ENCODE peak calls at places on chromosome 3, in five cellular contexts. N is gastrocnemius medialis, K is GM12891, G is IMR-90, V is sigmoid colon. Y is an unnamed sample.

GRCh38 chr3:62688812-62689211 is 186.4 kb downstream of the CADPS start:
- DNase-seq in G (no peak), N (no peak), K (no peak), V (no peak), Y (no peak)

GRCh38 chr3:179071569-179072397 is at the start of gene ZMAT3:
- DNase-seq in G (peak; percentile 82), V (peak; percentile 92), K (peak; percentile 61), N (peak; percentile 79), Y (peak; percentile 67)

GRCh38 chr3:51371943-51372557 is 13.0 kb upstream of the MANF start:
- DNase-seq in K (no peak), N (no peak), V (no peak), G (peak; percentile 76), Y (peak; percentile 83)

GRCh38 chr3:161291191-161291901 is 70.2 kb downstream of the NMD3 start:
- DNase-seq in V (no peak), G (no peak), N (no peak), K (no peak), Y (no peak)

GRCh38 chr3:47890832-47891620 is 88.1 kb downstream of the DHX30 start:
- DNase-seq in G (no peak), V (peak; percentile 92), K (no peak), N (peak; percentile 47), Y (no peak)

GRCh38 chr3:190016966-190017365 is 103.7 kb downstream of the P3H2 start:
- DNase-seq in V (no peak), N (no peak), G (no peak), K (no peak), Y (no peak)

GRCh38 chr3:157533298-157533870 is 30.2 kb upstream of the VEPH1 start:
- DNase-seq in K (no peak), G (peak; percentile 94), V (no peak), N (no peak), Y (no peak)

GRCh38 chr3:73611176-73611575 is 13.6 kb downstream of the PDZRN3 start:
- DNase-seq in N (no peak), G (peak; percentile 36), V (no peak), K (no peak), Y (no peak)

GRCh38 chr3:140251678-140252077 is 316.7 kb downstream of the CLSTN2 start:
- DNase-seq in N (no peak), G (no peak), V (no peak), K (no peak), Y (no peak)

GRCh38 chr3:39748002-39748401 is 61.4 kb upstream of the MYRIP start:
- DNase-seq in K (no peak), V (no peak), G (no peak), N (no peak), Y (no peak)

GRCh38 chr3:188421151-188421821 is 267.3 kb downstream of the LPP start:
- DNase-seq in G (peak; percentile 90), K (no peak), N (no peak), V (no peak), Y (no peak)

GRCh38 chr3:101513419-101513986 is 491 bp upstream of the SENP7 start:
- DNase-seq in G (no peak), V (no peak), K (peak; percentile 22), N (no peak), Y (no peak)

GRCh38 chr3:3110299-3110630 is at the start of gene IL5RA:
- DNase-seq in N (no peak), V (no peak), K (no peak), G (no peak), Y (no peak)

GRCh38 chr3:194761384-194761783 is 75.7 kb downstream of the FAM43A start:
- DNase-seq in N (no peak), V (peak; percentile 42), G (no peak), K (no peak), Y (no peak)

GRCh38 chr3:71990545-71990944 is 205.6 kb upstream of the PROK2 start:
- DNase-seq in G (no peak), K (no peak), V (no peak), N (no peak), Y (no peak)

GRCh38 chr3:62241279-62241678 is 132.1 kb downstream of the FEZF2 start:
- DNase-seq in N (no peak), K (no peak), V (no peak), G (no peak), Y (no peak)

GRCh38 chr3:42080452-42080872 is 10.7 kb upstream of the TRAK1 start:
- DNase-seq in G (peak; percentile 32), V (peak; percentile 85), K (no peak), N (no peak), Y (no peak)

GRCh38 chr3:191958980-191959671 is 498.2 kb downstream of the PYDC2 start:
- DNase-seq in V (no peak), N (no peak), G (no peak), K (no peak), Y (no peak)

GRCh38 chr3:72036899-72037298 is 252.0 kb upstream of the PROK2 start:
- DNase-seq in K (no peak), N (no peak), G (peak; percentile 3), V (no peak), Y (no peak)

GRCh38 chr3:31407665-31408064 is 125.1 kb upstream of the STT3B start:
- DNase-seq in N (no peak), V (no peak), K (no peak), G (peak; percentile 13), Y (no peak)

GRCh38 chr3:45227131-45227819 is 1.2 kb upstream of the TMEM158 start:
- DNase-seq in G (no peak), K (no peak), V (no peak), N (no peak), Y (no peak)

GRCh38 chr3:179716811-179717210 is 64.0 kb downstream of the USP13 start:
- DNase-seq in G (peak; percentile 93), K (no peak), N (no peak), V (no peak), Y (no peak)

GRCh38 chr3:124558898-124559649 is 171.2 kb upstream of the UMPS start:
- DNase-seq in N (peak; percentile 23), K (no peak), V (peak; percentile 87), G (peak; percentile 96), Y (peak; percentile 61)

GRCh38 chr3:118970819-118971218 is 63.8 kb downstream of the IGSF11 start:
- DNase-seq in N (peak; percentile 36), V (no peak), G (no peak), K (no peak), Y (no peak)

GRCh38 chr3:51875501-51875900 is at the start of gene IQCF5:
- DNase-seq in G (no peak), K (no peak), N (no peak), V (no peak), Y (no peak)

GRCh38 chr3:155070932-155071387 is 9.2 kb upstream of the MME start:
- DNase-seq in V (no peak), G (peak; percentile 99), K (no peak), N (peak; percentile 34), Y (no peak)

GRCh38 chr3:131075632-131076328 is 49.1 kb downstream of the NEK11 start:
- DNase-seq in V (no peak), G (no peak), K (no peak), N (no peak), Y (no peak)

GRCh38 chr3:119657887-119658702 is 2.3 kb downstream of the POPDC2 start:
- DNase-seq in N (no peak), G (no peak), K (no peak), V (no peak), Y (no peak)

GRCh38 chr3:190585771-190586630 is 72.1 kb downstream of the IL1RAP start:
- DNase-seq in N (no peak), K (no peak), V (no peak), G (peak; percentile 95), Y (no peak)

GRCh38 chr3:89353465-89353864 is 246.0 kb downstream of the EPHA3 start:
- DNase-seq in K (no peak), G (no peak), N (no peak), V (no peak), Y (no peak)

GRCh38 chr3:135752851-135753250 is 212.7 kb upstream of the PPP2R3A start:
- DNase-seq in N (no peak), K (no peak), V (no peak), G (no peak), Y (no peak)

GRCh38 chr3:72791132-72791531 is 57.1 kb downstream of the SHQ1 start:
- DNase-seq in K (no peak), V (no peak), N (no peak), G (no peak), Y (no peak)

GRCh38 chr3:117282506-117282905 is 572.9 kb downstream of the TUSC7 start:
- DNase-seq in N (no peak), V (no peak), G (no peak), K (no peak), Y (no peak)

GRCh38 chr3:117285721-117286120 is 576.1 kb downstream of the TUSC7 start:
- DNase-seq in G (no peak), N (no peak), V (no peak), K (no peak), Y (no peak)

DNA sequence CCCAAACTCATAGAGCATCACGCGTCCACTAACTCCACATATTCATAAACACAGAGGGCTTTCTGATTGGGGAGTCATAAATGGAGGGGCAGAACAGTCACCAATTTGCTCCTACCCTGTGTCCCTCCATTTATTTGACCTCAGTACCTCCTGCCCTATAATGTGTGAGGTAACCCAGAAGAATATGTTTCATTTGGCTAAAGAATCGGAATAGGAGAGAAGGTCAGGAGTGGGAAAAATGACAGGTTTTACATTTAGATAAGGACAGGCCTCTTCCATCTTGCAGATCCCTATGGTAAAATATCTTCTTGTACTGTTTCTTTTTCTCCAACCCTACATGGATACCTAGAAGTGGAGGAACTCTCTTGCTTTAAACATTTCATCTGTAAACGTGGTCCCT is 578.0 kb downstream of the TUSC7 start:
- DNase-seq in K (no peak), N (no peak), G (no peak), V (no peak), Y (no peak)
- TF ChIP-seq POLR2A in K (no peak), N (no peak), G (no peak), V (no peak), Y (no peak)

GRCh38 chr3:129893616-129894070 is at the start of gene TMCC1:
- DNase-seq in G (peak; percentile 64), V (peak; percentile 87), K (peak; percentile 86), N (peak; percentile 79), Y (peak; percentile 66)
- TF ChIP-seq POLR2A in G (no peak), V (no peak), K (no peak), N (peak; percentile 47), Y (no peak)

GRCh38 chr3:53227993-53228885 is 27.6 kb downstream of the TKT start:
- DNase-seq in N (no peak), G (no peak), K (no peak), V (no peak), Y (no peak)
- TF ChIP-seq POLR2A in N (no peak), G (no peak), K (no peak), V (no peak), Y (no peak)

DNA sequence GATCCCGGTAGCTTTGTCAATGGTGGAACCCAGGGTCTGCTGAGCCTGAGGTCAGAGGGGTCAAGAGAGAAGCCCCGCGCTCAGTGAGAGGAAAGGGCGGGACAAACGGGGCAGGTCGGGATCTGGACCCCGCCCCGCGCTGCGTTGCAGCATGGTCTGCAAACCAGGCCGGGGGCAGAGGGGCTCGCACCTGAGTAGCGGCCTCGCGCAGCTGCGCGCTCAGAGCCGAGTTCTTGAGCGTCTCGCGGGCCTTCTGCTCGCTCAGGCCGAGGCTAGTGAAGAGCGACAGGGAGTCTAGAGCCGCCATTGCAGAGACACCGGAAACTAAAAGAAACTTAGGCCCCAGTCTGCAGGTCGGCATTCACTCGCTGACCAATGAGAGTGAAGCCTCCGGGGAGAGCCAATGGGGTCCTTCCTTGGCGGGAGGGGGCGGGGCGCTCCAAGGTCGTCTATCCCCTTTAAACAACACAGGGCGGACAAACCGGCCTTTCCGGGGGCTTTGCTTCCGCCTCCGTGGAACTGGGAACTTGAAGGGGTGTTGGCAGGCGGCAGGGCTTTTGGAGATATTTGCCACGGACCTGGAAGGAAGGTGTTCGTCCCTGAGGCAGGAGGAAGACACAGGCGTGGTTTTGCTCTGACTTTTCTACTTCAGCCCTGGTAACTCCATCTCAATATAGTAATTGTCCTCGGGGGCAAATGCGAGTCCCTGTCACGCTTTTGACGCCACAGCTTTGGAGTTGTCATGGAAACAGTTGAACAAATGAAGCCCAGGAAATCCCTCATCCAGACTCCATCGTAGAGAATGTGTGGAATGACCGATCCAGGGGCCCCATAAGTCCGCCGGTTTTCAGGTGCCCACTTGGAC is at the start of gene QARS1:
- DNase-seq in K (peak; percentile 98), G (peak; percentile 88), N (peak; percentile 95), V (peak; percentile 97), Y (peak; percentile 89)
- TF ChIP-seq POLR2A in K (peak; percentile 94), G (peak; percentile 87), N (peak; percentile 52), V (peak; percentile 34), Y (no peak)